ENCODE peak calls at places on chromosomes 12 and 14, in five cellular contexts. N, A, S, P and K are unnamed samples.
A peak's percentile ranks its signal among the peaks of the same experiment; 100 is the strongest.

GRCh38 chr12:101698782-101699347 is 1.4 kb downstream of the CHPT1 start:
- DNase-seq in P (no peak), A (no peak), S (no peak), N (no peak), K (no peak)

GRCh38 chr14:60356921-60357550 is 108.0 kb downstream of the PPM1A start:
- DNase-seq in N (no peak), P (no peak), A (peak; percentile 14), S (no peak), K (peak; percentile 93)

GRCh38 chr14:101017209-101017608 is 113.7 kb upstream of the RTL1 start:
- DNase-seq in A (no peak), N (no peak), S (no peak), P (no peak), K (no peak)

GRCh38 chr14:21084988-21085853 is 13.2 kb downstream of the ZNF219 start:
- DNase-seq in P (no peak), N (peak; percentile 63), S (no peak), A (no peak), K (no peak)

GRCh38 chr12:89424394-89424793 is 72.1 kb upstream of the DUSP6 start:
- DNase-seq in N (no peak), A (no peak), S (no peak), P (no peak), K (no peak)

GRCh38 chr14:61620130-61620946 is 75.0 kb upstream of the HIF1A start:
- DNase-seq in N (no peak), A (no peak), P (no peak), S (peak; percentile 15), K (no peak)

GRCh38 chr12:109448272-109448671 is 28.8 kb downstream of the KCTD10 start:
- DNase-seq in P (no peak), N (no peak), S (no peak), A (no peak), K (no peak)

GRCh38 chr14:53151867-53152626 is 1.1 kb downstream of the DDHD1 start:
- DNase-seq in A (peak; percentile 66), N (peak; percentile 55), P (peak; percentile 75), S (peak; percentile 61), K (peak; percentile 61)

GRCh38 chr12:109255377-109255776 is 53.7 kb downstream of the FOXN4 start:
- DNase-seq in A (peak; percentile 24), S (no peak), N (no peak), P (peak; percentile 29), K (peak; percentile 44)